ENCODE peak calls at places on chromosomes 16 and 17, in nine cellular contexts. X is stomach; U is brain microvascular endothelial cell; T is neural progenitor cell; C is dorsolateral prefrontal cortex; O is GM12891; D is upper lobe of left lung; I is stimulated activated CD8-positive, alpha-beta memory T cell treated with anti-CD3 and anti-CD28 coated beads, Interleukin-2, amount 100 ng/mL, for 48 hours; L is RPMI8226. V is an unnamed sample.
A peak's percentile ranks its signal among the peaks of the same experiment; 100 is the strongest.

GRCh38 chr16:86991679-86992078 is 325.5 kb downstream of the C16orf95 start:
- DNase-seq in X (no peak), U (peak; percentile 34), T (no peak), C (no peak), O (no peak), D (no peak), I (no peak), L (no peak), V (no peak)

GRCh38 chr17:57772774-57773173 is 27.7 kb upstream of the CCDC182 start:
- DNase-seq in X (no peak), U (no peak), T (no peak), C (no peak), O (no peak), D (no peak), I (no peak), L (no peak), V (no peak)

GRCh38 chr16:83954577-83955016 is 1.6 kb downstream of the OSGIN1 start:
- DNase-seq in X (peak; percentile 56), U (peak; percentile 64), T (no peak), C (no peak), O (no peak), D (no peak), I (no peak), L (peak; percentile 16), V (no peak)

GRCh38 chr17:75754378-75755204 is 10.4 kb downstream of the GALK1 start:
- DNase-seq in X (no peak), U (no peak), T (no peak), C (no peak), O (no peak), D (no peak), I (no peak), L (no peak), V (no peak)

GRCh38 chr17:44581868-44582267 is 24.6 kb downstream of the FZD2 start:
- DNase-seq in X (no peak), U (no peak), T (peak; percentile 50), C (no peak), O (no peak), D (no peak), I (no peak), L (peak; percentile 24), V (no peak)

GRCh38 chr17:7613769-7614421 is 802 bp downstream of the FXR2 start:
- DNase-seq in X (no peak), U (peak; percentile 16), T (no peak), C (no peak), O (no peak), D (no peak), I (no peak), L (peak; percentile 41), V (no peak)

GRCh38 chr16:88932929-88933328 is 44.1 kb downstream of the CBFA2T3 start:
- DNase-seq in X (no peak), U (no peak), T (no peak), C (no peak), O (no peak), D (peak; percentile 53), I (no peak), L (no peak), V (no peak)

GRCh38 chr17:59508999-59509398 is 56.4 kb upstream of the DHX40 start:
- DNase-seq in X (no peak), U (no peak), T (peak; percentile 12), C (no peak), O (no peak), D (no peak), I (no peak), L (no peak), V (no peak)

GRCh38 chr16:54097774-54098173 is 188.8 kb downstream of the IRX3 start:
- DNase-seq in X (no peak), U (no peak), T (no peak), C (no peak), O (no peak), D (no peak), I (no peak), L (no peak), V (no peak)

GRCh38 chr16:3030128-3030871 is 6.4 kb downstream of the BICDL2 start:
- DNase-seq in X (no peak), U (no peak), T (no peak), C (no peak), O (no peak), D (peak; percentile 74), I (no peak), L (no peak), V (no peak)

V was measured in vagina.